ENCODE peak calls at places on chromosomes 12 and 14, in seven cellular contexts. X, D, G, O, S, B and Z are unnamed samples. For H3K9me3, the result is how much of the 10 kb centered on the place peaks cover.

GRCh38 chr14:68675233-68675577 is 117.7 kb downstream of the ZFP36L1 start:
- DNase-seq in X (no peak), D (no peak), G (no peak), O (no peak), S (no peak), B (no peak), Z (no peak)

GRCh38 chr12:8127138-8127537 is 3.7 kb downstream of the CLEC4A start:
- DNase-seq in X (peak), D (no peak), G (no peak), O (no peak), S (no peak), B (no peak), Z (no peak)

GRCh38 chr12:116954700-116955381 is 44.1 kb downstream of the FBXW8 start:
- DNase-seq in X (no peak), D (no peak), G (peak), O (no peak), S (no peak), B (no peak), Z (no peak)

GRCh38 chr12:116922194-116922897 is 11.6 kb downstream of the FBXW8 start:
- DNase-seq in X (no peak), D (no peak), G (no peak), O (no peak), S (no peak), B (no peak), Z (no peak)

GRCh38 chr12:131076277-131076676 is 122.6 kb downstream of the ADGRD1 start:
- DNase-seq in X (no peak), D (no peak), G (no peak), O (no peak), S (no peak), B (no peak), Z (no peak)

GRCh38 chr14:47278233-47278842 is 397.1 kb downstream of the MDGA2 start:
- DNase-seq in X (no peak), D (peak), G (peak), O (no peak), S (peak), B (peak), Z (peak)

GRCh38 chr12:32559434-32559833 is 119.7 kb upstream of the DNM1L start:
- DNase-seq in X (no peak), D (no peak), G (no peak), O (no peak), S (no peak), B (no peak), Z (no peak)

GRCh38 chr14:103427485-103428443 is 42.5 kb downstream of the MARK3 start:
- DNase-seq in X (peak), D (no peak), G (no peak), O (peak), S (no peak), B (no peak), Z (no peak)

GRCh38 chr14:102518063-102518648 is 8.6 kb upstream of the ANKRD9 start:
- DNase-seq in X (no peak), D (no peak), G (no peak), O (no peak), S (no peak), B (no peak), Z (no peak)

GRCh38 chr12:126389961-126390360 is 1324.7 kb downstream of the AACS start:
- DNase-seq in X (no peak), D (no peak), G (no peak), O (no peak), S (no peak), B (no peak), Z (no peak)

GRCh38 chr14:97887690-97888089 is 1090.5 kb downstream of the VRK1 start:
- DNase-seq in X (no peak), D (no peak), G (no peak), O (no peak), S (no peak), B (no peak), Z (no peak)

GRCh38 chr14:103384450-103385152 is 614 bp upstream of the MARK3 start:
- DNase-seq in X (no peak), D (no peak), G (no peak), O (no peak), S (no peak), B (no peak), Z (no peak)

GRCh38 chr12:49622501-49623141 is 740 bp upstream of the PRPF40B start:
- DNase-seq in X (peak), D (no peak), G (no peak), O (peak), S (peak), B (peak), Z (no peak)

DNA sequence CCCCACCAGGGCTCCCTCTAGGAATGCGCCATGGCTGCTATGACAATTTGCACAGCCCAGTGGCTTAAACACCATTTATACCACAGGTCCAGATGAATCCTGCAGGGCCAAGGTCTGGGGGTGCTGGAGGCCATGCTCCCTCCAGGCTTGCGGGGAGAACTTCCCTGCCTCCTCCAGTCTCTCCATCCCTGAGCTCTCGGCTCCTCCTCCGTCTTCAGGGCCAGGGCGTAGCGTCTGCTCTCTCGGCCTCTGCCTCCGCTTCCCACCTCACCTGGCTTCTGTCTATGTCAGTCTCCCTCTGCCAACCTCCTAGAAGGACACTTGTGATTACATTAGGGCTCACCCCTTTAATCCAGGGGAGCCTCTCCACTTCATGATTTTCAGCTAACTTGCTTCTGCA is 401.3 kb downstream of the TMEM121 start:
- DNase-seq in X (no peak), D (no peak), G (no peak), O (no peak), S (no peak), B (peak), Z (no peak)
- H3K9me3 ChIP-seq in X (under half), D (under half), G (under half), O (under half), S (under half), B (under half), Z (under half)

GRCh38 chr14:31578266-31578665 is 17.1 kb downstream of the NUBPL start:
- DNase-seq in X (no peak), D (no peak), G (no peak), O (no peak), S (no peak), B (no peak), Z (no peak)

GRCh38 chr14:31578792-31579191 is 17.6 kb downstream of the NUBPL start:
- DNase-seq in X (no peak), D (no peak), G (no peak), O (no peak), S (no peak), B (no peak), Z (no peak)

GRCh38 chr14:31572955-31573354 is 11.8 kb downstream of the NUBPL start:
- DNase-seq in X (no peak), D (no peak), G (no peak), O (no peak), S (no peak), B (no peak), Z (no peak)

GRCh38 chr14:31580234-31580633 is 19.0 kb downstream of the NUBPL start:
- DNase-seq in X (no peak), D (no peak), G (no peak), O (no peak), S (no peak), B (no peak), Z (no peak)

DNA sequence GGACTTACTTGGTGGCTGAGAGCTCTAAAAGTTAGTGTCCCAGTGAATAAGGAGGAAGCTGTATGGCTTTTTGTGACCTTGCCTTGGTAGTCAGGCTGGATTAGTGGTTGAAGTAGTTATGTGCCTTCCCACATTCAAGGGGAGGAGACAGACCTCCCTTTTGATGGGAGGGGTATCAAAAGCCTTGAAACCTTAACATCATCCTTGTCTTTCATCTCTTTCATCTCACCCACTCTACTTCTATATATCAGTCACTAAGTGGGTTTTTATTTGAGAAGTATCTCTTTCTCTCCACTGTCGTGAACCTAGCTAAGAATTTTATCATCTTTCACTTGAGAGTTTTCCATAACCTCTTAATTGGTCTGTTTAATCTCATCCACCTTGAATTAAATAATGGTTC is 15.7 kb downstream of the NUBPL start:
- DNase-seq in X (no peak), D (no peak), G (no peak), O (no peak), S (no peak), B (no peak), Z (no peak)
- H3K27ac ChIP-seq in X (no peak), D (no peak), G (no peak), O (no peak), S (no peak), B (no peak), Z (no peak)

GRCh38 chr12:133058203-133059125 is 21.2 kb downstream of the ZNF84 start:
- DNase-seq in X (no peak), D (no peak), G (no peak), O (no peak), S (no peak), B (no peak), Z (no peak)
- H3K9me3 ChIP-seq in X (under half), D (half or more), G (under half), O (half or more), S (under half), B (half or more), Z (half or more)

GRCh38 chr14:37566811-37567371 is 28.2 kb downstream of the FOXA1 start:
- DNase-seq in X (no peak), D (no peak), G (no peak), O (no peak), S (no peak), B (no peak), Z (no peak)
- H3K27ac ChIP-seq in X (no peak), D (no peak), G (no peak), O (no peak), S (no peak), B (peak), Z (no peak)

GRCh38 chr12:132329739-132330548 is 555 bp upstream of the GALNT9 start:
- DNase-seq in X (no peak), D (no peak), G (no peak), O (no peak), S (no peak), B (no peak), Z (peak)
- H3K9me3 ChIP-seq in X (under half), D (under half), G (under half), O (under half), S (under half), B (under half), Z (under half)

DNA sequence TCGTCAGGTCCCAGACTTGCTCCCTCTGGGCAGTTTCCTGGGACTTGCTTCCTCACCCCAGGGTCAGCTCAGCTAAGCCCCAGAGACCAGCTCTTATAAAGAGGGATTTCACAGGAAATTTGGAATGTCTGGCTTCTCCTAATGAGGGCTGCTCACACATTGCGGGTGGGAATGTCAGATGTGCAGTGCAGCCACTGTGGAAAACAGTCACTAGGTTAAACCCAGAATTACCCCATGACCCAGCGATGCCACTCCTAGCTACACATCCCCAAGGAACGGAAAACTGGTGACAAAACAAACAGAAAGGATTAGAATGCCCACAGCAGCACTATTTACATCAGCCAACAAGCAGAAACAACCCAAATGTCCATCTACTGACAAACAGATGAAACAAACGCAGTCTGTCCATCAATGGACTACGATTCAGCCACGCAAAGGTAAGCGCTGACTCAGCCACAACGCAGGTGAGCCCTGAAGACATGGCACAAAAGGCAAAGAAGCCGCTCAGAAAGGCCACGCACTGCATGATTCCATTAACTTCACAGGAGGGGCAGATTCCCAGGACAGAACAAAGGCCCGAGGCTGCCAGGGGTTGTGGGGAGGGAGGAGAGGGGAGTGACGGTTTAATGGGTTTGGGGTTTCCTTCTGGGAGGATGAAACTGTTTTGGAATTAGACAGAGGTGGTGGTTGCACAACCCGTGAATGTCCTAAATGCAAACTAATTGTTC is 63.0 kb downstream of the NCOR2 start:
- DNase-seq in X (no peak), D (no peak), G (no peak), O (peak), S (no peak), B (no peak), Z (no peak)
- H3K27ac ChIP-seq in X (no peak), D (no peak), G (no peak), O (peak), S (peak), B (peak), Z (no peak)

GRCh38 chr12:38053655-38054464 is 262.7 kb upstream of the ALG10B start:
- DNase-seq in X (no peak), D (peak), G (peak), O (no peak), S (no peak), B (peak), Z (peak)

GRCh38 chr12:38053113-38053512 is 263.5 kb upstream of the ALG10B start:
- DNase-seq in X (no peak), D (no peak), G (no peak), O (no peak), S (no peak), B (no peak), Z (no peak)

GRCh38 chr12:38056701-38057689 is 259.6 kb upstream of the ALG10B start:
- DNase-seq in X (no peak), D (no peak), G (no peak), O (no peak), S (no peak), B (no peak), Z (no peak)
- H3K9me3 ChIP-seq in X (under half), D (under half), G (under half), O (under half), S (under half), B (under half), Z (under half)

GRCh38 chr12:53805067-53805466 is 53.3 kb upstream of the CISTR start:
- DNase-seq in X (no peak), D (no peak), G (no peak), O (no peak), S (no peak), B (no peak), Z (no peak)

GRCh38 chr12:53805801-53806200 is 54.0 kb upstream of the CISTR start:
- DNase-seq in X (no peak), D (no peak), G (no peak), O (no peak), S (no peak), B (no peak), Z (no peak)

GRCh38 chr12:53803703-53804102 is 51.9 kb upstream of the CISTR start:
- DNase-seq in X (no peak), D (no peak), G (no peak), O (no peak), S (no peak), B (no peak), Z (no peak)

GRCh38 chr12:53803194-53803593 is 51.4 kb upstream of the CISTR start:
- DNase-seq in X (no peak), D (no peak), G (no peak), O (no peak), S (no peak), B (no peak), Z (no peak)

GRCh38 chr12:53804429-53804828 is 52.6 kb upstream of the CISTR start:
- DNase-seq in X (no peak), D (no peak), G (no peak), O (no peak), S (no peak), B (no peak), Z (no peak)
- H3K27ac ChIP-seq in X (no peak), D (no peak), G (no peak), O (no peak), S (no peak), B (no peak), Z (no peak)

GRCh38 chr12:133108150-133108549 is 21.9 kb downstream of the ZNF891 start:
- DNase-seq in X (no peak), D (no peak), G (no peak), O (no peak), S (no peak), B (no peak), Z (no peak)

GRCh38 chr12:133105620-133106019 is 24.5 kb downstream of the ZNF891 start:
- DNase-seq in X (no peak), D (no peak), G (no peak), O (no peak), S (no peak), B (no peak), Z (no peak)

GRCh38 chr12:133106253-133106652 is 23.8 kb downstream of the ZNF891 start:
- DNase-seq in X (no peak), D (no peak), G (no peak), O (no peak), S (no peak), B (no peak), Z (no peak)

GRCh38 chr12:133107121-133107520 is 23.0 kb downstream of the ZNF891 start:
- DNase-seq in X (no peak), D (no peak), G (no peak), O (no peak), S (no peak), B (no peak), Z (no peak)
- H3K9me3 ChIP-seq in X (under half), D (half or more), G (under half), O (half or more), S (under half), B (half or more), Z (under half)